ENCODE peak calls at places on chromosomes 7 and 10, in ten cellular contexts. One of them, this sample, is unnamed.

GRCh38 chr10:102524746-102525145 is 21.0 kb downstream of the SUFU start:
- DNase-seq in NCI-H1105: no peak
- DNase-seq in NCI-H774: no peak
- DNase-seq in RWPE1: no peak
- DNase-seq in SK-N-MC: no peak
- DNase-seq in MV-4-11: no peak
- DNase-seq in aorta: no peak
- DNase-seq in skeletal muscle cell: no peak
- DNase-seq in heart left ventricle: peak; percentile 15
- DNase-seq in stimulated activated CD8-positive, alpha-beta memory T cell treated with anti-CD3 and anti-CD28 coated beads, Interleukin-2, amount 100 ng/mL, for 48 hours: no peak
- DNase-seq in this sample: no peak

GRCh38 chr10:120486671-120487205 is 29.7 kb downstream of the PLPP4 start:
- DNase-seq in RWPE1: no peak
- DNase-seq in heart left ventricle: no peak
- DNase-seq in stimulated activated CD8-positive, alpha-beta memory T cell treated with anti-CD3 and anti-CD28 coated beads, Interleukin-2, amount 100 ng/mL, for 48 hours: no peak
- DNase-seq in SK-N-MC: no peak
- DNase-seq in NCI-H1105: no peak
- DNase-seq in aorta: no peak
- DNase-seq in NCI-H774: no peak
- DNase-seq in MV-4-11: no peak
- DNase-seq in skeletal muscle cell: no peak
- DNase-seq in this sample: no peak

GRCh38 chr10:44281089-44281613 is 103.7 kb downstream of the CXCL12 start:
- DNase-seq in aorta: peak; percentile 85
- DNase-seq in NCI-H1105: no peak
- DNase-seq in heart left ventricle: peak; percentile 47
- DNase-seq in skeletal muscle cell: no peak
- DNase-seq in NCI-H774: no peak
- DNase-seq in stimulated activated CD8-positive, alpha-beta memory T cell treated with anti-CD3 and anti-CD28 coated beads, Interleukin-2, amount 100 ng/mL, for 48 hours: no peak
- DNase-seq in RWPE1: no peak
- DNase-seq in MV-4-11: no peak
- DNase-seq in SK-N-MC: no peak
- DNase-seq in this sample: no peak

GRCh38 chr7:93011351-93012294 is 106.2 kb downstream of the SAMD9 start:
- DNase-seq in heart left ventricle: no peak
- DNase-seq in NCI-H1105: no peak
- DNase-seq in skeletal muscle cell: peak; percentile 95
- DNase-seq in RWPE1: peak; percentile 47
- DNase-seq in SK-N-MC: no peak
- DNase-seq in stimulated activated CD8-positive, alpha-beta memory T cell treated with anti-CD3 and anti-CD28 coated beads, Interleukin-2, amount 100 ng/mL, for 48 hours: no peak
- DNase-seq in aorta: no peak
- DNase-seq in MV-4-11: no peak
- DNase-seq in NCI-H774: no peak
- DNase-seq in this sample: no peak

GRCh38 chr10:49115015-49115795 is at the start of gene VSTM4:
- DNase-seq in skeletal muscle cell: no peak
- DNase-seq in MV-4-11: no peak
- DNase-seq in NCI-H1105: no peak
- DNase-seq in heart left ventricle: peak; percentile 55
- DNase-seq in SK-N-MC: no peak
- DNase-seq in NCI-H774: no peak
- DNase-seq in stimulated activated CD8-positive, alpha-beta memory T cell treated with anti-CD3 and anti-CD28 coated beads, Interleukin-2, amount 100 ng/mL, for 48 hours: peak; percentile 5
- DNase-seq in RWPE1: no peak
- DNase-seq in aorta: peak; percentile 86
- DNase-seq in this sample: no peak

GRCh38 chr7:12111461-12112405 is 99.4 kb upstream of the TMEM106B start:
- DNase-seq in RWPE1: no peak
- DNase-seq in SK-N-MC: no peak
- DNase-seq in NCI-H774: no peak
- DNase-seq in MV-4-11: no peak
- DNase-seq in heart left ventricle: no peak
- DNase-seq in skeletal muscle cell: peak; percentile 23
- DNase-seq in NCI-H1105: no peak
- DNase-seq in aorta: peak; percentile 69
- DNase-seq in stimulated activated CD8-positive, alpha-beta memory T cell treated with anti-CD3 and anti-CD28 coated beads, Interleukin-2, amount 100 ng/mL, for 48 hours: peak; percentile 10
- DNase-seq in this sample: peak; percentile 10

GRCh38 chr10:11017575-11018425 is at the start of gene CELF2:
- DNase-seq in MV-4-11: peak; percentile 4
- DNase-seq in RWPE1: peak; percentile 36
- DNase-seq in NCI-H774: no peak
- DNase-seq in stimulated activated CD8-positive, alpha-beta memory T cell treated with anti-CD3 and anti-CD28 coated beads, Interleukin-2, amount 100 ng/mL, for 48 hours: peak; percentile 33
- DNase-seq in SK-N-MC: no peak
- DNase-seq in heart left ventricle: peak; percentile 70
- DNase-seq in aorta: peak; percentile 89
- DNase-seq in skeletal muscle cell: no peak
- DNase-seq in NCI-H1105: peak; percentile 16
- DNase-seq in this sample: peak; percentile 38

GRCh38 chr10:89129850-89130396 is 77.2 kb downstream of the CH25H start:
- DNase-seq in NCI-H774: no peak
- DNase-seq in heart left ventricle: peak; percentile 25
- DNase-seq in MV-4-11: peak; percentile 95
- DNase-seq in NCI-H1105: no peak
- DNase-seq in aorta: no peak
- DNase-seq in skeletal muscle cell: peak; percentile 84
- DNase-seq in stimulated activated CD8-positive, alpha-beta memory T cell treated with anti-CD3 and anti-CD28 coated beads, Interleukin-2, amount 100 ng/mL, for 48 hours: no peak
- DNase-seq in RWPE1: peak; percentile 41
- DNase-seq in SK-N-MC: no peak
- DNase-seq in this sample: no peak

GRCh38 chr10:131788386-131788785 is 112.4 kb upstream of the PPP2R2D start:
- DNase-seq in NCI-H774: no peak
- DNase-seq in heart left ventricle: no peak
- DNase-seq in aorta: peak; percentile 26
- DNase-seq in SK-N-MC: no peak
- DNase-seq in MV-4-11: no peak
- DNase-seq in stimulated activated CD8-positive, alpha-beta memory T cell treated with anti-CD3 and anti-CD28 coated beads, Interleukin-2, amount 100 ng/mL, for 48 hours: no peak
- DNase-seq in skeletal muscle cell: no peak
- DNase-seq in NCI-H1105: no peak
- DNase-seq in RWPE1: no peak
- DNase-seq in this sample: no peak

GRCh38 chr7:90973146-90973545 is 291.1 kb upstream of the FZD1 start:
- DNase-seq in SK-N-MC: no peak
- DNase-seq in RWPE1: no peak
- DNase-seq in skeletal muscle cell: no peak
- DNase-seq in MV-4-11: no peak
- DNase-seq in heart left ventricle: no peak
- DNase-seq in stimulated activated CD8-positive, alpha-beta memory T cell treated with anti-CD3 and anti-CD28 coated beads, Interleukin-2, amount 100 ng/mL, for 48 hours: no peak
- DNase-seq in NCI-H1105: no peak
- DNase-seq in aorta: no peak
- DNase-seq in NCI-H774: no peak
- DNase-seq in this sample: no peak

GRCh38 chr7:70029993-70030392 is 431.7 kb downstream of the AUTS2 start:
- DNase-seq in skeletal muscle cell: no peak
- DNase-seq in RWPE1: no peak
- DNase-seq in heart left ventricle: no peak
- DNase-seq in MV-4-11: no peak
- DNase-seq in stimulated activated CD8-positive, alpha-beta memory T cell treated with anti-CD3 and anti-CD28 coated beads, Interleukin-2, amount 100 ng/mL, for 48 hours: no peak
- DNase-seq in SK-N-MC: no peak
- DNase-seq in NCI-H774: no peak
- DNase-seq in NCI-H1105: no peak
- DNase-seq in aorta: no peak
- DNase-seq in this sample: no peak

GRCh38 chr10:14601872-14602725 is 172.6 kb downstream of the FAM107B start:
- DNase-seq in aorta: no peak
- DNase-seq in NCI-H1105: no peak
- DNase-seq in heart left ventricle: no peak
- DNase-seq in NCI-H774: no peak
- DNase-seq in skeletal muscle cell: no peak
- DNase-seq in MV-4-11: peak; percentile 90
- DNase-seq in RWPE1: peak; percentile 62
- DNase-seq in SK-N-MC: no peak
- DNase-seq in stimulated activated CD8-positive, alpha-beta memory T cell treated with anti-CD3 and anti-CD28 coated beads, Interleukin-2, amount 100 ng/mL, for 48 hours: no peak
- DNase-seq in this sample: peak; percentile 57

GRCh38 chr7:17916786-17917185 is 23.5 kb downstream of the SNX13 start:
- DNase-seq in NCI-H1105: no peak
- DNase-seq in stimulated activated CD8-positive, alpha-beta memory T cell treated with anti-CD3 and anti-CD28 coated beads, Interleukin-2, amount 100 ng/mL, for 48 hours: no peak
- DNase-seq in NCI-H774: no peak
- DNase-seq in heart left ventricle: no peak
- DNase-seq in aorta: no peak
- DNase-seq in RWPE1: no peak
- DNase-seq in skeletal muscle cell: no peak
- DNase-seq in SK-N-MC: no peak
- DNase-seq in MV-4-11: no peak
- DNase-seq in this sample: no peak

GRCh38 chr10:131657318-131657984 is 243.4 kb upstream of the PPP2R2D start:
- DNase-seq in RWPE1: no peak
- DNase-seq in NCI-H1105: no peak
- DNase-seq in skeletal muscle cell: no peak
- DNase-seq in SK-N-MC: no peak
- DNase-seq in heart left ventricle: no peak
- DNase-seq in stimulated activated CD8-positive, alpha-beta memory T cell treated with anti-CD3 and anti-CD28 coated beads, Interleukin-2, amount 100 ng/mL, for 48 hours: no peak
- DNase-seq in aorta: no peak
- DNase-seq in NCI-H774: no peak
- DNase-seq in MV-4-11: no peak
- DNase-seq in this sample: no peak

GRCh38 chr10:89502556-89502955 is 32.8 kb downstream of the SLC16A12 start:
- DNase-seq in stimulated activated CD8-positive, alpha-beta memory T cell treated with anti-CD3 and anti-CD28 coated beads, Interleukin-2, amount 100 ng/mL, for 48 hours: no peak
- DNase-seq in RWPE1: peak; percentile 66
- DNase-seq in MV-4-11: no peak
- DNase-seq in NCI-H1105: no peak
- DNase-seq in SK-N-MC: no peak
- DNase-seq in NCI-H774: no peak
- DNase-seq in heart left ventricle: no peak
- DNase-seq in aorta: no peak
- DNase-seq in skeletal muscle cell: peak; percentile 78
- DNase-seq in this sample: no peak

GRCh38 chr10:65213170-65213569 is 1692.0 kb downstream of the REEP3 start:
- DNase-seq in SK-N-MC: no peak
- DNase-seq in RWPE1: no peak
- DNase-seq in NCI-H774: no peak
- DNase-seq in aorta: no peak
- DNase-seq in skeletal muscle cell: no peak
- DNase-seq in MV-4-11: no peak
- DNase-seq in NCI-H1105: no peak
- DNase-seq in heart left ventricle: no peak
- DNase-seq in stimulated activated CD8-positive, alpha-beta memory T cell treated with anti-CD3 and anti-CD28 coated beads, Interleukin-2, amount 100 ng/mL, for 48 hours: no peak
- DNase-seq in this sample: no peak

GRCh38 chr7:106049139-106049725 is 62.9 kb downstream of the SYPL1 start:
- DNase-seq in SK-N-MC: no peak
- DNase-seq in RWPE1: no peak
- DNase-seq in stimulated activated CD8-positive, alpha-beta memory T cell treated with anti-CD3 and anti-CD28 coated beads, Interleukin-2, amount 100 ng/mL, for 48 hours: no peak
- DNase-seq in MV-4-11: no peak
- DNase-seq in NCI-H774: no peak
- DNase-seq in heart left ventricle: no peak
- DNase-seq in skeletal muscle cell: no peak
- DNase-seq in aorta: no peak
- DNase-seq in NCI-H1105: no peak
- DNase-seq in this sample: no peak

GRCh38 chr10:121167534-121168243 is 316.5 kb downstream of the WDR11 start:
- DNase-seq in RWPE1: no peak
- DNase-seq in heart left ventricle: no peak
- DNase-seq in NCI-H774: no peak
- DNase-seq in MV-4-11: no peak
- DNase-seq in NCI-H1105: no peak
- DNase-seq in skeletal muscle cell: no peak
- DNase-seq in aorta: no peak
- DNase-seq in stimulated activated CD8-positive, alpha-beta memory T cell treated with anti-CD3 and anti-CD28 coated beads, Interleukin-2, amount 100 ng/mL, for 48 hours: no peak
- DNase-seq in SK-N-MC: no peak
- DNase-seq in this sample: no peak

GRCh38 chr10:90849956-90850749 is 7.7 kb downstream of the HTR7 start:
- DNase-seq in aorta: no peak
- DNase-seq in MV-4-11: peak; percentile 14
- DNase-seq in skeletal muscle cell: no peak
- DNase-seq in RWPE1: peak; percentile 64
- DNase-seq in stimulated activated CD8-positive, alpha-beta memory T cell treated with anti-CD3 and anti-CD28 coated beads, Interleukin-2, amount 100 ng/mL, for 48 hours: no peak
- DNase-seq in NCI-H1105: no peak
- DNase-seq in heart left ventricle: no peak
- DNase-seq in SK-N-MC: no peak
- DNase-seq in NCI-H774: no peak
- DNase-seq in this sample: no peak

GRCh38 chr7:5283421-5284303 is 919 bp downstream of the SLC29A4 start:
- DNase-seq in aorta: no peak
- DNase-seq in heart left ventricle: no peak
- DNase-seq in SK-N-MC: no peak
- DNase-seq in NCI-H1105: no peak
- DNase-seq in skeletal muscle cell: no peak
- DNase-seq in NCI-H774: no peak
- DNase-seq in MV-4-11: no peak
- DNase-seq in RWPE1: peak; percentile 33
- DNase-seq in stimulated activated CD8-positive, alpha-beta memory T cell treated with anti-CD3 and anti-CD28 coated beads, Interleukin-2, amount 100 ng/mL, for 48 hours: no peak
- DNase-seq in this sample: no peak

GRCh38 chr7:47725031-47725780 is 143.3 kb upstream of the TNS3 start:
- DNase-seq in stimulated activated CD8-positive, alpha-beta memory T cell treated with anti-CD3 and anti-CD28 coated beads, Interleukin-2, amount 100 ng/mL, for 48 hours: no peak
- DNase-seq in NCI-H1105: no peak
- DNase-seq in aorta: no peak
- DNase-seq in skeletal muscle cell: no peak
- DNase-seq in NCI-H774: no peak
- DNase-seq in SK-N-MC: no peak
- DNase-seq in heart left ventricle: no peak
- DNase-seq in MV-4-11: no peak
- DNase-seq in RWPE1: peak; percentile 31
- DNase-seq in this sample: peak; percentile 3

GRCh38 chr7:33998487-33998886 is 93.1 kb downstream of the BMPER start:
- DNase-seq in RWPE1: no peak
- DNase-seq in NCI-H1105: no peak
- DNase-seq in stimulated activated CD8-positive, alpha-beta memory T cell treated with anti-CD3 and anti-CD28 coated beads, Interleukin-2, amount 100 ng/mL, for 48 hours: no peak
- DNase-seq in NCI-H774: no peak
- DNase-seq in aorta: peak; percentile 62
- DNase-seq in SK-N-MC: no peak
- DNase-seq in skeletal muscle cell: no peak
- DNase-seq in heart left ventricle: no peak
- DNase-seq in MV-4-11: no peak
- DNase-seq in this sample: no peak

GRCh38 chr10:79139124-79139835 is 70.5 kb downstream of the ZMIZ1 start:
- DNase-seq in RWPE1: no peak
- DNase-seq in MV-4-11: peak; percentile 78
- DNase-seq in skeletal muscle cell: peak; percentile 77
- DNase-seq in SK-N-MC: no peak
- DNase-seq in aorta: peak; percentile 89
- DNase-seq in heart left ventricle: peak; percentile 82
- DNase-seq in stimulated activated CD8-positive, alpha-beta memory T cell treated with anti-CD3 and anti-CD28 coated beads, Interleukin-2, amount 100 ng/mL, for 48 hours: no peak
- DNase-seq in NCI-H774: no peak
- DNase-seq in NCI-H1105: no peak
- DNase-seq in this sample: no peak

GRCh38 chr10:116891208-116891607 is 41.9 kb downstream of the ENO4 start:
- DNase-seq in NCI-H774: no peak
- DNase-seq in aorta: peak; percentile 84
- DNase-seq in skeletal muscle cell: peak; percentile 81
- DNase-seq in stimulated activated CD8-positive, alpha-beta memory T cell treated with anti-CD3 and anti-CD28 coated beads, Interleukin-2, amount 100 ng/mL, for 48 hours: no peak
- DNase-seq in SK-N-MC: peak; percentile 34
- DNase-seq in RWPE1: peak; percentile 77
- DNase-seq in MV-4-11: peak; percentile 30
- DNase-seq in heart left ventricle: peak; percentile 43
- DNase-seq in NCI-H1105: no peak
- DNase-seq in this sample: no peak

GRCh38 chr10:13775786-13776780 is 189.3 kb downstream of the PRPF18 start:
- DNase-seq in NCI-H774: no peak
- DNase-seq in skeletal muscle cell: peak; percentile 69
- DNase-seq in SK-N-MC: no peak
- DNase-seq in aorta: no peak
- DNase-seq in stimulated activated CD8-positive, alpha-beta memory T cell treated with anti-CD3 and anti-CD28 coated beads, Interleukin-2, amount 100 ng/mL, for 48 hours: no peak
- DNase-seq in MV-4-11: no peak
- DNase-seq in heart left ventricle: no peak
- DNase-seq in NCI-H1105: no peak
- DNase-seq in RWPE1: peak; percentile 79
- DNase-seq in this sample: no peak

GRCh38 chr7:99541212-99541611 is 10.7 kb downstream of the FAM200A start:
- DNase-seq in MV-4-11: no peak
- DNase-seq in NCI-H774: no peak
- DNase-seq in RWPE1: no peak
- DNase-seq in heart left ventricle: no peak
- DNase-seq in skeletal muscle cell: no peak
- DNase-seq in aorta: no peak
- DNase-seq in NCI-H1105: no peak
- DNase-seq in stimulated activated CD8-positive, alpha-beta memory T cell treated with anti-CD3 and anti-CD28 coated beads, Interleukin-2, amount 100 ng/mL, for 48 hours: no peak
- DNase-seq in SK-N-MC: no peak
- DNase-seq in this sample: no peak